ENCODE peak calls at places on chromosomes 1 and 21, in five cellular contexts. One of them, this sample, is unnamed.

GRCh38 chr21:35643176-35643575 is 417.1 kb downstream of the SETD4 start:
- DNase-seq in AG04450: no peak
- DNase-seq in GM20000: no peak
- DNase-seq in heart left ventricle: no peak
- DNase-seq in GM13977: no peak
- DNase-seq in this sample: no peak

GRCh38 chr21:32257952-32258785 is 20.7 kb downstream of the MIS18A start:
- DNase-seq in AG04450: peak; percentile 54
- DNase-seq in GM20000: peak; percentile 79
- DNase-seq in heart left ventricle: peak; percentile 76
- DNase-seq in GM13977: peak; percentile 72
- DNase-seq in this sample: no peak

GRCh38 chr1:62076286-62076685 is 118.4 kb upstream of the L1TD1 start:
- DNase-seq in AG04450: peak; percentile 4
- DNase-seq in GM20000: no peak
- DNase-seq in heart left ventricle: no peak
- DNase-seq in GM13977: no peak
- DNase-seq in this sample: no peak

GRCh38 chr1:246689409-246689997 is 34.7 kb upstream of the SCCPDH start:
- DNase-seq in AG04450: peak; percentile 37
- DNase-seq in GM20000: peak; percentile 89
- DNase-seq in heart left ventricle: peak; percentile 71
- DNase-seq in GM13977: peak; percentile 91
- DNase-seq in this sample: no peak

GRCh38 chr21:45265721-45266517 is 21.8 kb downstream of the POFUT2 start:
- DNase-seq in AG04450: no peak
- DNase-seq in GM20000: no peak
- DNase-seq in heart left ventricle: no peak
- DNase-seq in GM13977: no peak
- DNase-seq in this sample: no peak

GRCh38 chr1:112296908-112297307 is 99.1 kb upstream of the CTTNBP2NL start:
- DNase-seq in AG04450: peak; percentile 36
- DNase-seq in GM20000: no peak
- DNase-seq in heart left ventricle: no peak
- DNase-seq in GM13977: no peak
- DNase-seq in this sample: no peak

GRCh38 chr1:76330993-76331603 is 256.6 kb downstream of the ST6GALNAC3 start:
- DNase-seq in AG04450: peak; percentile 36
- DNase-seq in GM20000: peak; percentile 38
- DNase-seq in heart left ventricle: no peak
- DNase-seq in GM13977: peak; percentile 30
- DNase-seq in this sample: peak; percentile 5

GRCh38 chr1:54381524-54381923 is 24.7 kb downstream of the SSBP3 start:
- DNase-seq in AG04450: no peak
- DNase-seq in GM20000: peak; percentile 46
- DNase-seq in heart left ventricle: no peak
- DNase-seq in GM13977: peak; percentile 36
- DNase-seq in this sample: no peak

GRCh38 chr1:30719406-30720270 is 3.7 kb downstream of the MATN1 start:
- DNase-seq in AG04450: no peak
- DNase-seq in GM20000: no peak
- DNase-seq in heart left ventricle: no peak
- DNase-seq in GM13977: no peak
- DNase-seq in this sample: no peak

GRCh38 chr1:181503130-181503810 is 20.0 kb downstream of the CACNA1E start:
- DNase-seq in AG04450: no peak
- DNase-seq in GM20000: no peak
- DNase-seq in heart left ventricle: no peak
- DNase-seq in GM13977: no peak
- DNase-seq in this sample: no peak

GRCh38 chr1:54580856-54581550 is 33.0 kb downstream of the ACOT11 start:
- DNase-seq in AG04450: no peak
- DNase-seq in GM20000: no peak
- DNase-seq in heart left ventricle: no peak
- DNase-seq in GM13977: no peak
- DNase-seq in this sample: no peak

GRCh38 chr21:35811115-35811806 is 249.1 kb downstream of the SETD4 start:
- DNase-seq in AG04450: no peak
- DNase-seq in GM20000: no peak
- DNase-seq in heart left ventricle: no peak
- DNase-seq in GM13977: no peak
- DNase-seq in this sample: no peak

GRCh38 chr21:33873116-33873515 is 42.5 kb downstream of the ATP5PO start:
- DNase-seq in AG04450: no peak
- DNase-seq in GM20000: no peak
- DNase-seq in heart left ventricle: no peak
- DNase-seq in GM13977: no peak
- DNase-seq in this sample: no peak

GRCh38 chr1:6463120-6463412 is 2.9 kb downstream of the TNFRSF25 start:
- DNase-seq in AG04450: no peak
- DNase-seq in GM20000: no peak
- DNase-seq in heart left ventricle: no peak
- DNase-seq in GM13977: no peak
- DNase-seq in this sample: no peak

GRCh38 chr1:64880449-64880848 is 85.9 kb downstream of the JAK1 start:
- DNase-seq in AG04450: no peak
- DNase-seq in GM20000: no peak
- DNase-seq in heart left ventricle: no peak
- DNase-seq in GM13977: no peak
- DNase-seq in this sample: no peak

GRCh38 chr1:30662291-30662840 is 61.0 kb downstream of the MATN1 start:
- DNase-seq in AG04450: no peak
- DNase-seq in GM20000: no peak
- DNase-seq in heart left ventricle: no peak
- DNase-seq in GM13977: no peak
- DNase-seq in this sample: no peak

GRCh38 chr1:52970149-52970548 is 43.1 kb downstream of the SCP2 start:
- DNase-seq in AG04450: no peak
- DNase-seq in GM20000: no peak
- DNase-seq in heart left ventricle: no peak
- DNase-seq in GM13977: no peak
- DNase-seq in this sample: no peak

GRCh38 chr1:208654241-208654640 is 410.1 kb upstream of the PLXNA2 start:
- DNase-seq in AG04450: no peak
- DNase-seq in GM20000: no peak
- DNase-seq in heart left ventricle: no peak
- DNase-seq in GM13977: peak; percentile 14
- DNase-seq in this sample: no peak

GRCh38 chr1:41768538-41768937 is 150.2 kb downstream of the HIVEP3 start:
- DNase-seq in AG04450: no peak
- DNase-seq in GM20000: no peak
- DNase-seq in heart left ventricle: no peak
- DNase-seq in GM13977: no peak
- DNase-seq in this sample: no peak

GRCh38 chr1:157878059-157878458 is 36.5 kb upstream of the CD5L start:
- DNase-seq in AG04450: peak; percentile 7
- DNase-seq in GM20000: peak; percentile 16
- DNase-seq in heart left ventricle: no peak
- DNase-seq in GM13977: no peak
- DNase-seq in this sample: no peak
- TF ChIP-seq CTCF in AG04450: peak; percentile 46
- TF ChIP-seq CTCF in GM20000: peak; percentile 27
- TF ChIP-seq CTCF in heart left ventricle: peak; percentile 54
- TF ChIP-seq CTCF in GM13977: peak; percentile 25
- TF ChIP-seq CTCF in this sample: peak; percentile 47

DNA sequence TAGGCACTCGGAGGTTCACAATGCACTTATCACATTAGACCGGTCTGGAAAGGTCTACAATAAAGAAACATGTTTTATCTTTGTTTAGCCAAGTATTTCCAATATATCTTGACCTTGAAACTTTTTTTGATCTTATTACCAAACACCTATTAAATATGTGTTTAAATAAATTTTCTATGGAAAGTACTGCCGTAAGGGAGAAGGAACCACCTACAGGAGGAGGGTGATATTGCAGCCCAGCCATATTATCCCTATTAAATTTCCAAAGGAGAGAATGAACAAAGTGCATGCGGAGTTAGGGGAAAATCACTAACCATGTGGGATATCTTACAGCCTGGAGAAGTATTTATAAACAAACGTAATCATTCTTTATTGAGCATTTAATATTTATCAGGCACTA is 14.5 kb downstream of the BRINP2 start:
- DNase-seq in AG04450: no peak
- DNase-seq in GM20000: no peak
- DNase-seq in heart left ventricle: no peak
- DNase-seq in GM13977: no peak
- DNase-seq in this sample: no peak
- TF ChIP-seq CTCF in AG04450: peak; percentile 63
- TF ChIP-seq CTCF in GM20000: no peak
- TF ChIP-seq CTCF in heart left ventricle: no peak
- TF ChIP-seq CTCF in GM13977: no peak
- TF ChIP-seq CTCF in this sample: peak; percentile 58

GRCh38 chr1:23634840-23635642 is 56.6 kb upstream of the RPL11 start:
- DNase-seq in AG04450: peak; percentile 44
- DNase-seq in GM20000: peak; percentile 76
- DNase-seq in heart left ventricle: peak; percentile 51
- DNase-seq in GM13977: peak; percentile 76
- DNase-seq in this sample: peak; percentile 47
- TF ChIP-seq CTCF in AG04450: peak; percentile 93
- TF ChIP-seq CTCF in GM20000: peak; percentile 68
- TF ChIP-seq CTCF in heart left ventricle: peak; percentile 92
- TF ChIP-seq CTCF in GM13977: peak; percentile 86
- TF ChIP-seq CTCF in this sample: peak; percentile 93

DNA sequence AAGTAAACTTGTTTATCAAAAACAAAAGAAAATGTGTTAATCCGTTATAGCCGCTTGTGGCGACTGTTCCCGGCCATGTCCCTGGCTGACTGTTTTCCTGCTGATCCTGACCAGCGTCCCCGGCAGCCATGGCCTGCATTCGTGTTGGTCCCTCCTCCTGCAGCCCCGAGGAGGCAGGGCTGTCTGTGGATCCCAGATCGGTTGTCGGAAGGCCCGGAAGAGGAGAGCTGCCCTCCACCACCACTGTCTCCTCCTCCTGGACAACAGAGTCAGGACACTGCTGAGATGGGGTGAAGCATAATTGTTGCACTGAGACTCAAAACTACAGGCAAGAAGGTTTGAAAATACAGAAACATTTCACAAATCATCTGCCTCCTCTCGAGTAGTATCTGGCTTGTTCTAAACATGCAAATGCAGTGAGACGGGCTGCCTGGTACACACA is 3.6 kb upstream of the MXRA8 start:
- DNase-seq in AG04450: peak; percentile 66
- DNase-seq in GM20000: no peak
- DNase-seq in heart left ventricle: peak; percentile 67
- DNase-seq in GM13977: no peak
- DNase-seq in this sample: peak; percentile 53
- TF ChIP-seq CTCF in AG04450: peak; percentile 52
- TF ChIP-seq CTCF in GM20000: no peak
- TF ChIP-seq CTCF in heart left ventricle: no peak
- TF ChIP-seq CTCF in GM13977: no peak
- TF ChIP-seq CTCF in this sample: peak; percentile 55

GRCh38 chr1:106961671-106962070 is 94.8 kb upstream of the PRMT6 start:
- DNase-seq in AG04450: no peak
- DNase-seq in GM20000: no peak
- DNase-seq in heart left ventricle: no peak
- DNase-seq in GM13977: no peak
- DNase-seq in this sample: no peak

GRCh38 chr1:106954830-106955229 is 101.6 kb upstream of the PRMT6 start:
- DNase-seq in AG04450: no peak
- DNase-seq in GM20000: no peak
- DNase-seq in heart left ventricle: no peak
- DNase-seq in GM13977: no peak
- DNase-seq in this sample: no peak

GRCh38 chr1:106960412-106960811 is 96.1 kb upstream of the PRMT6 start:
- DNase-seq in AG04450: no peak
- DNase-seq in GM20000: peak; percentile 4
- DNase-seq in heart left ventricle: no peak
- DNase-seq in GM13977: peak; percentile 3
- DNase-seq in this sample: no peak

GRCh38 chr1:106956721-106957120 is 99.8 kb upstream of the PRMT6 start:
- DNase-seq in AG04450: no peak
- DNase-seq in GM20000: no peak
- DNase-seq in heart left ventricle: no peak
- DNase-seq in GM13977: no peak
- DNase-seq in this sample: no peak

DNA sequence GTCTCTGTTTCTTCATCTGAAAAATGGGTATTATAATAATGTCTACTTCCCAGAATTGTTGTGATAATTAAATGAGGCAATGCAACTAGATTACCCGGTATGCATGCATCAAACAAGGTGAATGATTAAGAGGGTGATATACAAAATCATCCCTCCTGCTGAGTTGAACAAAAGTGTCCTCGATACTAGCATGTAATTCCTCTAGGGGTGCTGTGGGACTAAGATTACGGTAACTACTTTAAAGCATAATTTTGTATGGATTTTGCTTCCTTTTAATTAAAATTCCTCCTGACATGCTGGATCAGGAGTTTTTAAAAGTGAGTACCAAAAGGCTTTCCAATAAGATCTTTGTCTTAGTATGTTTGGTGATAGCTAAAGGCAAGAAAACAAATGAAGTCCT is 98.7 kb upstream of the PRMT6 start:
- DNase-seq in AG04450: no peak
- DNase-seq in GM20000: no peak
- DNase-seq in heart left ventricle: no peak
- DNase-seq in GM13977: no peak
- DNase-seq in this sample: no peak
- TF ChIP-seq CTCF in AG04450: no peak
- TF ChIP-seq CTCF in GM20000: no peak
- TF ChIP-seq CTCF in heart left ventricle: no peak
- TF ChIP-seq CTCF in GM13977: no peak
- TF ChIP-seq CTCF in this sample: no peak

DNA sequence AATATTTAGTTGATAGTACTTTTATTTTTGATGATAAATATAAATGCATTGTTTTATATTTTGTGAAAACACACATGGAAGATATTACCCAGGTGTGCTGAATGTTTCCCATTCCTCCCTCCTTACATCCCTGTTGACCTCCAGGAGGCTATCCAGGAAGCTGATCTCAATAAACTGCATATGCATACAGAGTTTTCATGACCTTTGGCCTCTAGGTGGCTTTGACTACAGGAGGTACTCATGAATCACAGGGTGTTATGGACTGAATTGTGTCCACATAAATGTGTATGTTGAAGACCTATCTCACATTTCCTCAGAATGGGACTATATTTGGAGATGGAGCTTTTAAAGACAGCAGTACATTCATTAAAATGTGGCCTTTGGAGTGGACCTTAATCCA is 914.9 kb upstream of the NCAM2 start:
- DNase-seq in AG04450: no peak
- DNase-seq in GM20000: no peak
- DNase-seq in heart left ventricle: no peak
- DNase-seq in GM13977: no peak
- DNase-seq in this sample: no peak
- TF ChIP-seq CTCF in AG04450: no peak
- TF ChIP-seq CTCF in GM20000: no peak
- TF ChIP-seq CTCF in heart left ventricle: no peak
- TF ChIP-seq CTCF in GM13977: no peak
- TF ChIP-seq CTCF in this sample: no peak

This sample was measured in BJ.